ENCODE peak calls at places on chromosomes 3 and 15, in five cellular contexts. A is IMR-90, K is K562, Z is GM12878, W is HepG2. S is an unnamed sample.

GRCh38 chr3:26558257-26558656 is 64.3 kb upstream of the LRRC3B start:
- DNase-seq in A (no peak), Z (no peak), K (no peak), W (no peak), S (no peak)

GRCh38 chr3:107650788-107651187 is 128.0 kb downstream of the BBX start:
- DNase-seq in W (no peak), K (no peak), A (no peak), Z (no peak), S (no peak)

GRCh38 chr3:113292933-113293332 is 81.6 kb downstream of the BOC start:
- DNase-seq in K (no peak), W (no peak), A (no peak), Z (no peak), S (no peak)

GRCh38 chr15:33098082-33099058 is 96.1 kb downstream of the FMN1 start:
- DNase-seq in K (no peak), W (no peak), Z (no peak), A (peak; percentile 91), S (no peak)

GRCh38 chr15:90681480-90681879 is 35.7 kb upstream of the BLM start:
- DNase-seq in K (no peak), Z (no peak), W (no peak), A (peak; percentile 93), S (no peak)

GRCh38 chr3:175342196-175342595 is 483.1 kb downstream of the NAALADL2 start:
- DNase-seq in W (no peak), A (peak; percentile 15), Z (no peak), K (no peak), S (no peak)

GRCh38 chr3:119257654-119258410 is 17.2 kb upstream of the B4GALT4 start:
- DNase-seq in A (peak; percentile 41), W (no peak), K (no peak), Z (no peak), S (no peak)

GRCh38 chr3:127483902-127484591 is 106.5 kb downstream of the TPRA1 start:
- DNase-seq in K (no peak), W (no peak), Z (peak; percentile 38), A (no peak), S (no peak)

GRCh38 chr3:81437683-81438082 is 323.8 kb downstream of the GBE1 start:
- DNase-seq in W (no peak), Z (no peak), A (no peak), K (no peak), S (no peak)

GRCh38 chr3:125129512-125129962 is 73.7 kb upstream of the HEG1 start:
- DNase-seq in Z (no peak), W (peak; percentile 59), K (no peak), A (peak; percentile 99), S (no peak)

GRCh38 chr3:170469151-170470062 is 50.7 kb downstream of the CLDN11 start:
- DNase-seq in K (no peak), Z (no peak), W (no peak), A (peak; percentile 83), S (peak; percentile 41)
- TF ChIP-seq SMC3 in K (no peak), Z (no peak), W (no peak), A (no peak), S (no peak)

GRCh38 chr3:172562881-172563835 is 39.9 kb upstream of the TNFSF10 start:
- DNase-seq in W (peak; percentile 61), Z (no peak), K (no peak), A (peak; percentile 86), S (no peak)
- TF ChIP-seq MXI1 in W (no peak), Z (no peak), K (no peak), A (no peak), S (no peak)

DNA sequence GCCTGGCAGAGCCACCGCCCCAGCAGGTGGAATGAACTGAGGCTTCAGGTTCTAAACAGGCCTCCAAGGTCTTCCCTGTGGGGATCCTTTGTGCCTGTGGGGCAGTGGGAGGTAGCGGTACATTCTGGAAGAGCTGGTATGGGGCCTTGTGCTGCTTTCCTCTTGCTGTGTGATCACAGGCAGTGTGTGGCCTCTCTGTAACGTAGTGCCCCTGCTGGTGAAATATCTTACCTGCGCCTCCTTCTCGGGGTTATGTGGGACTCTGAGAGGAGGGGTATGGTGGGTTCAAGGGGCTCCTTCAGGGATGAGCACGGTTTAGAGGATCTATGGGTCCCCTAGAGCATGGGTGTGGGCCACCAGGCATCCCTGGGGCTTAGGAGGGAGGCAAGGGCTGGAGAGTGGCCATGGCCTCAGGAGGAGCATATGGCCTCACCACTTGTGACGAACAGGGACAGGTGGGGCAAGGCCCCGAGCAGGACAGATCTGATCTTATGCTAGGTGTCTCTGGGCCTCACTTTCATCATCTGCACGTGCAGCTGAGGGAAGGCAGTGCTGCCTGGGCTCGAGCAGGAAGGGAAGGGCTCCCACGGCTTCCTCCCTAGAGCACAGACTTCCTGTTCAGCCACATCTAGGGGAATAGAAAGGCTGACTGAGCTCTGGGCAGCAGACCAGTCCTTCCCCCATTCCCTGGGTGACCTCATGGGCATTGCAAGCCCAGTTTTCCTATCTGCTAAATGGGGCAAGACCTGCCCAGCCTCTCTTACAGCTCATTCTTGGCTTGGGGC is 1.9 kb upstream of the ALS2CL start:
- DNase-seq in K (peak; percentile 62), W (no peak), Z (no peak), A (no peak), S (peak; percentile 47)
- TF ChIP-seq CTCF in K (peak; percentile 78), W (peak; percentile 19), Z (peak; percentile 11), A (peak; percentile 24), S (no peak)

GRCh38 chr3:71916747-71917369 is 131.9 kb upstream of the PROK2 start:
- DNase-seq in A (peak; percentile 5), K (no peak), Z (no peak), W (no peak), S (peak; percentile 20)
- TF ChIP-seq SMC3 in A (no peak), K (no peak), Z (no peak), W (no peak), S (no peak)

DNA sequence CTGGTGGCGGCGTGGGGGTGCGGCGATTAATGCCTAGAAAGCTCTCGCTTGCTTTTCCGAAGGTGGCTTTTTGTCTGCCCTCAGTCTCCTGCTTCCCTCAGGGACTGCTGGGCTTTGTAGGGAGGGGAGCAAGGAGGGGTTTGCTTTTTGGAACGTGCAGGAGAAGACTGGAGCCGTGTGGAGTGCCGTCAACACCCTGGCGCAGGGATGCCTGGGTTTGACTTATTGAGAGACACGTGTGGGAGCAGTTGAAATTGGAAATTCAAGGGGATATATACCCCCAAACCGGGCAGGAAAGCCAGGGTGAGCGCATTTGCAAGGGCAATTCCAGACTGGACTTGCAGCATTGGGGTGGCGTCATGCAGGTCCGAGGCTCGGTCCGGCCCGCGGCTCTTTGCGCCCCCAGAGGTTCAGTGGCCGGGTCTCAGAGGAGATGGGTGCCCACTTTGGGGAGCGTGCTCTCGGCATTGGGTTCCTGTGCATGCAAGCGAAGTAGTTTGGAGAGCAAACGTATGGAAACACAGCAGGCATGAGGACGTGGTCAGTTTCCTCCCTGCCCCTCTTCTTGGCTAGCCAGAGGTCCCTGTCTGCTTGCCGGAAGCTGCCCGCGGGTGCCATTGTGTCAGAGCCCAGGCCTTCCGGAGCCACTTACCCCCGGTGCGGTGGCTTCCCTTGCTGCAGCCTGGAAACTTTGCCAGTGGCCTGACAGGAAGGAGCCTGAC is 2.2 kb downstream of the EPHB1 start:
- DNase-seq in K (no peak), W (no peak), A (no peak), Z (no peak), S (peak; percentile 34)
- TF ChIP-seq MXI1 in K (no peak), W (no peak), A (no peak), Z (no peak), S (no peak)

GRCh38 chr3:155748611-155749365 is 3.9 kb upstream of the PLCH1 start:
- DNase-seq in A (no peak), W (peak; percentile 81), Z (no peak), K (no peak), S (no peak)

GRCh38 chr3:155747867-155748266 is 3.0 kb upstream of the PLCH1 start:
- DNase-seq in W (no peak), K (no peak), A (no peak), Z (no peak), S (no peak)

GRCh38 chr3:155747286-155747685 is 2.4 kb upstream of the PLCH1 start:
- DNase-seq in A (no peak), Z (no peak), W (peak; percentile 37), K (no peak), S (no peak)

DNA sequence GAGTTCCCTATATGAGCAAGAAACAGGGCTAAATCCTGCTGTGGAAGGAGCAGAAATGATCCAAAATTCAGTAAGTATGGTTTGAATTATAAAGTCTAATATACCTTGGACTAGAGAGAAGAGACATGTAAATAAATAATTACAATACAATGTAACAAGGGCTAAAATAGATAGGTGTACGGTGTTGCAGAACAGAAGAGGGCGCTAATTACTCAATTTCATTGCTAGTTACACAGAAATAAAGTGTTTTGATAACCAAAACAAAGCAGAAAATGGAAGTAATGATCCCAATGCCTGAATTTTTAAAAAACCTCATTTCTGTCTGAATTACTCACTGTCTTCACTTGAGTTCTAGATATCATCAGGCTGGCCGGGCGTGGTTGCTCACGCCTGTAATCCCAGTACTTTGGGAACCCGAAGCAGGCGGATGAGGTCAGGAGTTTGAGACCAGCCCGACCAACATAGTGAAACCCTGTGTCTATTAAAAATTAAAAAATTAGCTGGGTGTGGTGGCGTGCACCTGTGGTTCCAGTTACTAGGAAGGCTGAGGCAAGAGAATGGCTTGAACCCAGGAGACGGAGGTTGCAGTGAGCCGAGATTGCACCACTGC is 8.3 kb upstream of the PLCH1 start:
- DNase-seq in Z (no peak), A (peak; percentile 39), K (no peak), W (peak; percentile 39), S (peak; percentile 32)
- TF ChIP-seq CTCF in Z (peak; percentile 42), A (peak; percentile 52), K (peak; percentile 48), W (peak; percentile 61), S (peak; percentile 60)

DNA sequence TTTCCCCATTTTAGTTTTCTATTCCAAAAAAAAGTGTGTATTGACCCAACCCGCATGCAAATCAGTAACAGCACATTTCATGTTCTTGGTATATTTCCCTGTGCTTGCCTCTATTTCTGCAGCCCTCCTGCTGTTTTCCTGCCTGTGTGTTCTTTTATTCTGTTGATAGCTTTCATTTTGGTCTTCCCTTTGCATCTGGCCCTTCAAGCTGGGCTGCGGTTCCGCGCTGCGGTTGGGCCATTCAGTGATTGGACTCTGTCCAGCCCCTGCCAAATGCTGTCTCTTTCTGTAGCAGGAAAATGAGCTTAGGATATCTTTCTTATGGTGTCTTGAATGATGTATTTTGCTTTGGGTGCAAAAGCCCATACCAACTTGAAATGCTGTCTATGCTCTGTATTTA is 49.9 kb downstream of the ZNF621 start:
- DNase-seq in A (no peak), W (no peak), Z (no peak), K (peak; percentile 24), S (no peak)
- TF ChIP-seq SMC3 in A (no peak), W (no peak), Z (no peak), K (no peak), S (no peak)

S was measured in SK-N-SH.